ENCODE peak calls at places on chromosomes 11 and 22, in four cellular contexts. N is left cardiac atrium, Y is tibial nerve, T is pulmonary artery endothelial cell. K is an unnamed sample.

GRCh38 chr11:38788591-38788990 is 2190.6 kb upstream of the RAG2 start:
- DNase-seq in N (no peak), T (no peak), Y (no peak), K (no peak)

GRCh38 chr11:111393585-111393984 is 14.5 kb upstream of the POU2AF1 start:
- DNase-seq in T (no peak), N (no peak), Y (no peak), K (no peak)

GRCh38 chr11:75659836-75660235 is 9.0 kb downstream of the MAP6 start:
- DNase-seq in Y (no peak), T (no peak), N (no peak), K (no peak)

GRCh38 chr11:108663154-108663877 is 1.6 kb upstream of the DDX10 start:
- DNase-seq in T (no peak), N (no peak), Y (no peak), K (no peak)

GRCh38 chr11:61297741-61298140 is 2.6 kb upstream of the VWCE start:
- DNase-seq in T (peak), N (peak), Y (peak), K (no peak)

GRCh38 chr11:32154275-32154674 is 63.4 kb downstream of the RCN1 start:
- DNase-seq in N (no peak), Y (no peak), T (peak), K (no peak)

GRCh38 chr22:20752873-20753272 is 21.0 kb upstream of the SERPIND1 start:
- DNase-seq in N (no peak), T (no peak), Y (no peak), K (no peak)

GRCh38 chr11:45259607-45260006 is 26.5 kb downstream of the SYT13 start:
- DNase-seq in T (no peak), Y (no peak), N (no peak), K (no peak)

GRCh38 chr11:75194147-75194546 is 43.2 kb downstream of the SLCO2B1 start:
- DNase-seq in N (no peak), T (no peak), Y (peak), K (no peak)

GRCh38 chr11:2207212-2207611 is 35.6 kb upstream of the TH start:
- DNase-seq in N (peak), Y (no peak), T (no peak), K (peak)

GRCh38 chr22:19663286-19663815 is 51.0 kb upstream of the SEPTIN5 start:
- DNase-seq in T (peak), Y (peak), N (peak), K (peak)

GRCh38 chr22:35894937-35895708 is 133.5 kb downstream of the RBFOX2 start:
- DNase-seq in Y (peak), N (no peak), T (no peak), K (no peak)

GRCh38 chr11:121659811-121660210 is 207.0 kb upstream of the SORL1-AS1 start:
- DNase-seq in N (no peak), T (no peak), Y (no peak), K (no peak)

GRCh38 chr11:108559340-108559739 is 34.2 kb downstream of the EXPH5 start:
- DNase-seq in N (no peak), Y (no peak), T (no peak), K (no peak)

GRCh38 chr22:25709758-25710157 is 32.2 kb upstream of the MYO18B start:
- DNase-seq in Y (no peak), N (no peak), T (no peak), K (no peak)

GRCh38 chr11:114160884-114161283 is 101.4 kb downstream of the ZBTB16 start:
- DNase-seq in T (no peak), N (no peak), Y (no peak), K (no peak)

GRCh38 chr11:2175659-2176058 is 4.0 kb upstream of the TH start:
- DNase-seq in N (no peak), T (no peak), Y (no peak), K (no peak)

GRCh38 chr11:30583505-30584280 is 2.5 kb downstream of the MPPED2 start:
- DNase-seq in N (peak), T (no peak), Y (no peak), K (peak)

GRCh38 chr11:57330029-57330428 is 5.3 kb upstream of the TNKS1BP1 start:
- DNase-seq in T (no peak), Y (no peak), N (no peak), K (no peak)

GRCh38 chr11:100152751-100153150 is 534.3 kb upstream of the ARHGAP42 start:
- DNase-seq in T (no peak), N (no peak), Y (no peak), K (no peak)